ENCODE peak calls at places on chromosomes 1 and 21, in seven cellular contexts. W is foreskin fibroblast; B is OCI-LY7; S is A549; J is tibial artery; V is CD4-positive, CD25-positive, alpha-beta regulatory T cell; K is cardiac muscle cell. E is an unnamed sample.

GRCh38 chr1:19454265-19455198 is 30.8 kb downstream of the CAPZB start:
- DNase-seq in K (no peak), V (no peak), W (peak; percentile 52), B (no peak), S (no peak), J (no peak), E (no peak)

GRCh38 chr21:44866780-44867179 is 6.7 kb downstream of the PTTG1IP start:
- DNase-seq in V (no peak), J (no peak), S (no peak), K (no peak), W (peak; percentile 41), B (no peak), E (no peak)

GRCh38 chr1:214764502-214764901 is 161.5 kb downstream of the CENPF start:
- DNase-seq in W (no peak), K (no peak), B (no peak), S (no peak), J (no peak), V (no peak), E (no peak)

GRCh38 chr1:109787211-109787844 is 23.6 kb upstream of the EPS8L3 start:
- DNase-seq in B (no peak), J (peak; percentile 12), K (no peak), S (no peak), V (no peak), W (no peak), E (no peak)

GRCh38 chr1:221344693-221345092 is 397.2 kb downstream of the DUSP10 start:
- DNase-seq in S (no peak), W (peak; percentile 78), J (no peak), B (no peak), V (no peak), K (no peak), E (no peak)

GRCh38 chr21:39367783-39368182 is 18.9 kb upstream of the HMGN1 start:
- DNase-seq in V (no peak), K (no peak), J (no peak), B (no peak), W (no peak), S (no peak), E (no peak)

GRCh38 chr1:110605901-110606783 is at the start of gene KCNA2:
- DNase-seq in V (peak; percentile 30), S (no peak), B (no peak), W (peak; percentile 46), K (peak; percentile 76), J (no peak), E (no peak)

GRCh38 chr1:33640114-33640660 is 167.7 kb downstream of the ZSCAN20 start:
- DNase-seq in W (no peak), B (no peak), K (no peak), V (no peak), J (no peak), S (no peak), E (no peak)

GRCh38 chr1:5847013-5847654 is 145.1 kb downstream of the NPHP4 start:
- DNase-seq in B (no peak), K (peak; percentile 87), J (no peak), S (no peak), W (peak; percentile 49), V (peak; percentile 14), E (no peak)

GRCh38 chr1:109619405-109619654 is at the start of gene GNAT2:
- DNase-seq in B (no peak), S (no peak), V (no peak), K (no peak), W (no peak), J (no peak), E (no peak)

GRCh38 chr1:81974883-81975555 is 174.3 kb downstream of the ADGRL2 start:
- DNase-seq in W (no peak), K (no peak), J (no peak), V (no peak), B (no peak), S (no peak), E (no peak)

GRCh38 chr1:217244946-217245345 is 385.9 kb downstream of the GPATCH2 start:
- DNase-seq in S (no peak), B (no peak), V (no peak), W (no peak), K (no peak), J (no peak), E (no peak)

GRCh38 chr1:23394664-23395063 is 25.0 kb upstream of the ZNF436 start:
- DNase-seq in W (peak; percentile 84), J (peak; percentile 87), K (peak; percentile 47), S (no peak), B (no peak), V (no peak), E (no peak)

GRCh38 chr21:26801524-26801923 is 43.7 kb downstream of the ADAMTS1 start:
- DNase-seq in B (no peak), K (no peak), J (no peak), S (no peak), V (no peak), W (peak; percentile 87), E (no peak)

GRCh38 chr1:201535778-201536245 is 3.1 kb upstream of the NAV1 start:
- DNase-seq in B (no peak), K (no peak), W (no peak), V (no peak), J (peak; percentile 59), S (no peak), E (no peak)

GRCh38 chr21:21165063-21165645 is 166.9 kb downstream of the NCAM2 start:
- DNase-seq in K (no peak), B (no peak), W (peak; percentile 93), J (no peak), S (no peak), V (no peak), E (no peak)

GRCh38 chr1:222654849-222655248 is 37.0 kb downstream of the MIA3 start:
- DNase-seq in K (no peak), W (no peak), S (no peak), V (peak; percentile 91), B (peak; percentile 8), J (peak; percentile 29), E (peak; percentile 77)

GRCh38 chr1:2046225-2046917 is 3.8 kb upstream of the PRKCZ start:
- DNase-seq in W (peak; percentile 19), V (peak; percentile 24), B (peak; percentile 63), J (no peak), K (peak; percentile 85), S (peak; percentile 64), E (no peak)

GRCh38 chr1:15020943-15021745 is 132.4 kb upstream of the TMEM51 start:
- DNase-seq in K (no peak), V (no peak), W (no peak), S (no peak), B (no peak), J (no peak), E (no peak)

GRCh38 chr21:35106246-35106835 is 57.2 kb upstream of the RUNX1 start:
- DNase-seq in V (no peak), W (no peak), J (no peak), B (no peak), S (no peak), K (peak; percentile 95), E (no peak)

GRCh38 chr1:68954841-68955240 is 458.0 kb upstream of the DEPDC1 start:
- DNase-seq in S (no peak), J (no peak), B (no peak), W (peak; percentile 4), V (no peak), K (no peak), E (no peak)

GRCh38 chr1:228930479-228930957 is 195.2 kb downstream of the RHOU start:
- DNase-seq in W (no peak), V (no peak), K (peak; percentile 27), S (no peak), J (no peak), B (no peak), E (no peak)

GRCh38 chr1:97164276-97164639 is 442.7 kb downstream of the PTBP2 start:
- DNase-seq in V (no peak), K (no peak), J (no peak), B (peak; percentile 6), S (no peak), W (no peak), E (no peak)
- H3K4me3 ChIP-seq in V (no peak overlapping the region), K (no peak overlapping the region), J (no peak overlapping the region), B (no peak overlapping the region), S (no peak overlapping the region), W (no peak overlapping the region), E (no peak overlapping the region)

DNA sequence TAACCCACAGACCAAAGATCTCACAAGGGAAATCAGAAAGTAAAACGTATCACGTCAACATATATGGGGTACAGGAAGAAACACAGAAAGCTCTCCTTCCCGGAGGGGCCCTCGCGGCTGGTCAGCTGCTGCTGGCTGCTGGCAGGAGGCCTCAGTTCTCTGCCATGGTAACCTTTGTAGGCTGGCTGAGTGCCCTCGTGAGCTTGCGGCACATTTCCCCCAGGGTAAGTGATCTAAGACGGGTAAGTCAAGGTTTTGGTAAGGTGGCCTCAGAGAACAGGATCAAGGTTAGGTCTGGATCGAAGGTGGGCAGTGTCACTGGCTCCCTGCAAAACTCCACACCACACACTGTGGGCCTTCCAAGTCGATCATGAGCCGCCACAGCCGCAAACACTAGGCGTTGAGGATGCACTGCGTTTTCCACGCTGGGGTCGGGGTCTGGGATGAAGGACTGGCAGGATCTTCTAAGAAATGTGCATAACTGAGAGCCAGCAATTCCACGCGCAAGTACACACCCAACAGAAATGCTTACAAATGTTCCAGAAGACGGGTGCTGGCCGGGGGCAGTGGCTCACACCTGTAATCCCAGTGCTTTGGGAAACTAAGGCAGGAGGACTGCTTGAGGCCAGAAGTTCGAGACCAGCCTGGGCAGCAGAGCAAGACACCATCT is 33.9 kb downstream of the WDR4 start:
- DNase-seq in V (no peak), J (peak; percentile 22), K (no peak), B (no peak), W (peak; percentile 28), S (no peak), E (no peak)
- H3K4me3 ChIP-seq in V (no peak overlapping the region), J (no peak overlapping the region), K (no peak overlapping the region), B (no peak overlapping the region), W (no peak overlapping the region), S (no peak overlapping the region), E (no peak overlapping the region)

DNA sequence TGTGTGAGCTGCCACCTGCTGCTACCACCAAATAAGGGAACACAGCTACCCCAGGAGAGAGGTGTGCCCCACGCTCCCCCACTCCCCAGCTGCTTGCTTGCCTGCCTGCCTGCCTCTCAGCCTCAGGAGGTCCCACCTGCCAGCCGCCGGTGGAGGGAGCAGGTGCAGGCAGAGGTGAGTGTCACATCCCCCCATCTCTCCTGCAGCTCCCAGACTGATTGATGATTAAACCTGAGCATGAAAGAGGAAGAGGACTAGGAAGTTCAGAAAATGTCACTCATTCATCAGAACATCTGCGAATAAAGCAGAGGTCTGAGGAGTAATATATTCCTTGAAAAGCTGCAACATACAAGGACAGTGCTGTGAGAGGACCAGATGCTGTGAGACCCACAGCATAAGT is 58.6 kb upstream of the HIVEP3 start:
- DNase-seq in B (no peak), S (no peak), V (no peak), K (no peak), W (no peak), J (no peak), E (no peak)
- H3K4me3 ChIP-seq in B (no peak overlapping the region), S (no peak overlapping the region), V (no peak overlapping the region), K (no peak overlapping the region), W (no peak overlapping the region), J (no peak overlapping the region), E (no peak overlapping the region)

DNA sequence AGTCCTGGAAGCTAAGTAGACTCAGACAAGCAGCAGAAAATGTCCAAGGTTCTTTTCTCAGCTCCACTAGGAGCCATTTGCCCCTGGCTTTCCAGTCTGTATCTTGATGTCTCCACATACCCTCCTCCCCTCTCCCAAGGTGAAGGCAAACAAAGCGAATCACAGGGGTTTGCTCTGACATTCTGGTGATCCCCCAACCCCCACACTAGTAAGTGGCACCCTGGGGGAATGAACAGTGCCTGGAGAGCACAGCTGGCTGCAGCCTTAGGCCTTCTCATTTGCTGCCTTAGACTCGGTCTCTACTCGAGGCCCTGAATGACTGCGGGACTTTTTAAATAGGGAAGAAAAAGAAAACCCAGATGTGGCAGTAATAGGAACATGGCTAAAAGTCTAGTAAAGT is 15.3 kb downstream of the ERI3 start:
- DNase-seq in W (no peak), K (no peak), V (no peak), S (no peak), B (no peak), J (no peak), E (no peak)
- H3K4me3 ChIP-seq in W (no peak overlapping the region), K (no peak overlapping the region), V (no peak overlapping the region), S (no peak overlapping the region), B (no peak overlapping the region), J (no peak overlapping the region), E (no peak overlapping the region)